ENCODE peak calls at places on chromosomes 11 and 22, in four cellular contexts. E is K562, Z is HepG2, B is GM12878. O is an unnamed sample.

GRCh38 chr11:2302844-2303626 is 1.2 kb downstream of the TSPAN32 start:
- DNase-seq in E (no peak), Z (no peak), B (no peak), O (no peak)

GRCh38 chr11:120566176-120566575 is 54.6 kb downstream of the GRIK4 start:
- DNase-seq in B (no peak), Z (no peak), E (no peak), O (no peak)

GRCh38 chr11:60838132-60838531 is 3.8 kb upstream of the CCDC86 start:
- DNase-seq in Z (peak), B (no peak), E (peak), O (peak)

GRCh38 chr22:30782613-30783012 is 87.9 kb downstream of the OSBP2 start:
- DNase-seq in B (no peak), E (no peak), Z (peak), O (no peak)

GRCh38 chr11:111490496-111490895 is 21.7 kb downstream of the BTG4 start:
- DNase-seq in Z (no peak), E (no peak), B (no peak), O (no peak)

GRCh38 chr11:119315139-119316016 is 1.6 kb downstream of the MCAM start:
- DNase-seq in B (no peak), Z (no peak), E (no peak), O (no peak)

GRCh38 chr22:44025171-44026065 is 1.3 kb downstream of the PARVB start:
- DNase-seq in Z (no peak), E (peak), B (peak), O (no peak)

GRCh38 chr11:19660076-19660475 is 52.6 kb upstream of the NAV2 start:
- DNase-seq in Z (peak), B (peak), E (peak), O (no peak)

GRCh38 chr22:48960981-48961655 is 866.6 kb downstream of the BRD1 start:
- DNase-seq in E (no peak), Z (no peak), B (no peak), O (no peak)

GRCh38 chr11:60925685-60926267 is 1.5 kb downstream of the TMEM132A start:
- DNase-seq in E (no peak), B (no peak), Z (no peak), O (no peak)

GRCh38 chr11:12930850-12931249 is 78.3 kb upstream of the RASSF10 start:
- DNase-seq in Z (peak), B (no peak), E (no peak), O (no peak)

GRCh38 chr11:7250166-7250565 is 1.5 kb upstream of the SYT9 start:
- DNase-seq in Z (no peak), E (no peak), B (no peak), O (no peak)

GRCh38 chr22:33986954-33987353 is 66.7 kb upstream of the LARGE1 start:
- DNase-seq in E (no peak), Z (no peak), B (no peak), O (no peak)

GRCh38 chr22:40345801-40346177 is 511 bp upstream of the ADSL start:
- DNase-seq in Z (peak), B (no peak), E (peak), O (peak)

GRCh38 chr11:117970400-117971024 is 15.7 kb upstream of the IL10RA start:
- DNase-seq in E (no peak), B (no peak), Z (no peak), O (no peak)

GRCh38 chr22:47209077-47209514 is 446.6 kb downstream of the TBC1D22A start:
- DNase-seq in Z (no peak), B (no peak), E (no peak), O (no peak)

GRCh38 chr11:2271327-2272240 is 1.2 kb upstream of the ASCL2 start:
- DNase-seq in B (no peak), E (no peak), Z (no peak), O (no peak)

GRCh38 chr22:33909906-33910305 is 10.4 kb downstream of the LARGE1 start:
- DNase-seq in E (no peak), B (no peak), Z (no peak), O (no peak)

GRCh38 chr22:33116846-33117547 is 58.8 kb upstream of the SYN3 start:
- DNase-seq in Z (no peak), E (no peak), B (no peak), O (no peak)

GRCh38 chr11:118610773-118611432 is 3.5 kb downstream of the PHLDB1 start:
- DNase-seq in B (no peak), Z (peak), E (peak), O (peak)

GRCh38 chr11:128889657-128890213 is 1.4 kb upstream of the KCNJ5 start:
- DNase-seq in Z (no peak), B (no peak), E (no peak), O (no peak)

GRCh38 chr11:111694851-111695250 is 71.3 kb downstream of the PPP2R1B start:
- DNase-seq in B (no peak), E (peak), Z (no peak), O (peak)

GRCh38 chr11:19766206-19766605 is 53.6 kb downstream of the NAV2 start:
- DNase-seq in E (no peak), Z (no peak), B (no peak), O (no peak)

GRCh38 chr11:84552791-84553190 is 1074.4 kb downstream of the DLG2 start:
- DNase-seq in B (no peak), Z (no peak), E (no peak), O (no peak)

GRCh38 chr11:92439133-92439532 is 214.5 kb downstream of the FAT3 start:
- DNase-seq in B (no peak), E (no peak), Z (no peak), O (no peak)

GRCh38 chr22:43293661-43294392 is 49.3 kb downstream of the SCUBE1 start:
- DNase-seq in B (no peak), Z (peak), E (peak), O (no peak)

GRCh38 chr11:8813658-8814057 is 97.3 kb upstream of the AKIP1 start:
- DNase-seq in B (no peak), Z (peak), E (peak), O (peak)

GRCh38 chr11:13970986-13971385 is 8.5 kb downstream of the SPON1 start:
- DNase-seq in E (no peak), B (no peak), Z (peak), O (no peak)

GRCh38 chr11:126310229-126310991 is 6.5 kb downstream of the DCPS start:
- DNase-seq in Z (peak), E (peak), B (no peak), O (peak)

GRCh38 chr22:19554834-19555404 is 30.7 kb upstream of the CLDN5 start:
- DNase-seq in E (no peak), Z (peak), B (no peak), O (no peak)

GRCh38 chr11:9265211-9266131 is at the start of gene DENND5A:
- DNase-seq in E (peak), B (no peak), Z (peak), O (peak)

GRCh38 chr11:79441159-79441875 is 487 bp upstream of the TENM4 start:
- DNase-seq in E (no peak), Z (no peak), B (no peak), O (no peak)

GRCh38 chr11:8092587-8093424 is 11.8 kb downstream of the TUB start:
- DNase-seq in B (no peak), Z (peak), E (peak), O (peak)

GRCh38 chr11:87971354-87971753 is 203.9 kb downstream of the RAB38 start:
- DNase-seq in B (no peak), E (no peak), Z (no peak), O (no peak)

GRCh38 chr22:47794851-47795250 is 1032.4 kb downstream of the TBC1D22A start:
- DNase-seq in B (no peak), E (no peak), Z (no peak), O (no peak)

GRCh38 chr11:77407613-77408012 is 66.3 kb downstream of the PAK1 start:
- DNase-seq in E (no peak), Z (peak), B (no peak), O (no peak)

GRCh38 chr11:23704183-23704582 is 792.7 kb upstream of the LUZP2 start:
- DNase-seq in B (no peak), E (no peak), Z (no peak), O (no peak)

GRCh38 chr11:69018924-69019323 is 5.9 kb upstream of the MRGPRF start:
- DNase-seq in Z (no peak), E (no peak), B (no peak), O (no peak)

GRCh38 chr11:120766318-120766717 is 254.8 kb downstream of the GRIK4 start:
- DNase-seq in E (no peak), Z (no peak), B (no peak), O (no peak)

GRCh38 chr22:25144522-25144921 is 55.1 kb upstream of the CRYBB3 start:
- DNase-seq in B (no peak), E (no peak), Z (no peak), O (no peak)

GRCh38 chr22:25146311-25146710 is 53.3 kb upstream of the CRYBB3 start:
- DNase-seq in B (no peak), E (no peak), Z (no peak), O (no peak)

GRCh38 chr22:25143161-25144076 is 56.2 kb upstream of the CRYBB3 start:
- DNase-seq in E (no peak), Z (no peak), B (no peak), O (no peak)

GRCh38 chr22:25139062-25139461 is 60.6 kb upstream of the CRYBB3 start:
- DNase-seq in B (no peak), E (no peak), Z (no peak), O (no peak)

DNA sequence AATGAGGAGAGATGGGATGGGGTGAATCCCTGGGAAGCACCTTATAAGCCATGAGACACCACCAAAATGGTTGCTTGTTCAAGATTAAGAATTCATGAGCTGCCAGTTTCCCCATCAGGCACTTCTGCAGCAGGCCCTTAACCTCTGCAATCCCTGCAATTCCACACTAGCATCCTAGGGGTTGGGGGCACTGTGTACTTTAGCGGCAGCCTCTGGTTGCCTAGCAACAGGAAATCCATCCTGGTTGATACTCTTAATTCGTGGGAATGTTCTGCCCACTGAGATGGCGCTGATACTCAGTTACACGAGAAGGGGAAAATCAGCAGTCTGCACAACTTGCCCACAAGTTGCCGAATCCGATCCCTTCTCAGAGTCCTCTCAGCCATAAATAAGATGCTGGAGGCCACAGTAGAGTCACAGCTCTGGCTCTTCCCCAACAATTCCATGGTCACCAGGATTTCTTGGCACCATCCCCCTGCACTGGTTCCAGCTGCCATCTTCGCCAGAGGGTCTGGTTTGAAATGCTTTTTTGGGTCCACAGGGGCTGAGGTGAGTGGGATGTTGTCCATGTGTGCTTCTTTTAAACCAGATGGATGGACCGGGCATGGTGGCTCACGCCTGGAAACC is 57.6 kb upstream of the CRYBB3 start:
- DNase-seq in E (no peak), Z (no peak), B (no peak), O (no peak)
- TF ChIP-seq TARDBP in E (no peak), Z (no peak), B (no peak), O (no peak)

GRCh38 chr11:74685905-74686304 is 45.3 kb downstream of the CHRDL2 start:
- DNase-seq in B (no peak), E (no peak), Z (no peak), O (no peak)

GRCh38 chr11:74691755-74692154 is 39.5 kb downstream of the CHRDL2 start:
- DNase-seq in Z (no peak), B (no peak), E (no peak), O (no peak)

GRCh38 chr11:74687237-74688005 is 43.8 kb downstream of the CHRDL2 start:
- DNase-seq in E (peak), Z (no peak), B (no peak), O (no peak)

GRCh38 chr11:74686792-74687191 is 44.4 kb downstream of the CHRDL2 start:
- DNase-seq in E (no peak), Z (no peak), B (no peak), O (no peak)

GRCh38 chr11:74689666-74690065 is 41.6 kb downstream of the CHRDL2 start:
- DNase-seq in B (no peak), E (no peak), Z (peak), O (no peak)
- TF ChIP-seq TARDBP in B (no peak), E (no peak), Z (no peak), O (no peak)

GRCh38 chr11:32450372-32450771 is 15.0 kb upstream of the WT1 start:
- DNase-seq in Z (no peak), E (peak), B (no peak), O (no peak)

GRCh38 chr11:32454993-32455392 is 19.7 kb upstream of the WT1 start:
- DNase-seq in Z (no peak), B (no peak), E (peak), O (no peak)

GRCh38 chr11:32447252-32447651 is 11.9 kb upstream of the WT1 start:
- DNase-seq in E (peak), Z (no peak), B (no peak), O (no peak)

GRCh38 chr11:32448232-32448631 is 12.9 kb upstream of the WT1 start:
- DNase-seq in Z (peak), E (peak), B (peak), O (peak)

DNA sequence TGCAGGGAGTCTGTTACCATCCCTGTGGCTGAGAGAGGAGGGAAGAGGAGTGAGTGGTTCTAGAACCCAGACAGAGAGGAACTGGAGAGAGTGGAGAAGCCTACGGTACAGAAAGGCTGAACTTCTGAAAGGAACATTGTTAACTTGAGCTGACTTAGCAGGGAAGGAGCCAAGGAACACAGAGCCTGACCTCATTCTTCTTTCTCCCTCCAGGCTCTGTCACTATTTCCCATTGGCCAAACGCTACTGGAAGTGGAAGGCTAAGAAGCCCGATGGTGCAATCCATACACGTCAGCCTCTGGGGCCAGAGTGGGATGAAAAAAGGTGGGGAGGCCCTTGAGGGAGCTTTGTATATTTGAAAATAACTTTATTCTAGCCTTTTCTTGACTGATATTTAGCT is 16.5 kb upstream of the WT1 start:
- DNase-seq in B (no peak), E (peak), Z (no peak), O (no peak)
- TF ChIP-seq TARDBP in B (no peak), E (no peak), Z (no peak), O (no peak)

DNA sequence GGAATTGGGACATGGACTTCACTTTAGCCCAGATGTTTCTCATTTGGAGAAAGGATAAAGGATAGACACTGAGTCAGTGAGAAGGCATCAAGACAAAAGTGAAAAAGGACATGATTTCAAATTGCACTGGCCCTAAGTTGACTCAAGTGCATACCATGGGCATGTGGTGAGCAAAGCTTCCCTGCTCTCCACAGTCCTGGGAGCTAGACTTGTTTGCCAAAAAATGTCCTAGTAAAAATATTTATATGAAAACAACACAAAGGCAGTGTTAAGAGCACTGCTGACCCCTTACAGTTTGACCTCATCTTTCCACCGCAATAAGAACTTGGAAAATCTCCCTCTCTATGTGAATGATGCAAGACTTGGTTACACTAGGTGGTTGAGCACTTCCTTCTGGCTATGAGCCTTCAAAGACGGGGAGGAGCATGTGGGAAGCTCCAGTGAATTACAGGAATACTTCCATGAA is 46.5 kb upstream of the FIBIN start:
- DNase-seq in Z (no peak), B (no peak), E (no peak), O (no peak)
- TF ChIP-seq TARDBP in Z (no peak), B (no peak), E (no peak), O (no peak)

DNA sequence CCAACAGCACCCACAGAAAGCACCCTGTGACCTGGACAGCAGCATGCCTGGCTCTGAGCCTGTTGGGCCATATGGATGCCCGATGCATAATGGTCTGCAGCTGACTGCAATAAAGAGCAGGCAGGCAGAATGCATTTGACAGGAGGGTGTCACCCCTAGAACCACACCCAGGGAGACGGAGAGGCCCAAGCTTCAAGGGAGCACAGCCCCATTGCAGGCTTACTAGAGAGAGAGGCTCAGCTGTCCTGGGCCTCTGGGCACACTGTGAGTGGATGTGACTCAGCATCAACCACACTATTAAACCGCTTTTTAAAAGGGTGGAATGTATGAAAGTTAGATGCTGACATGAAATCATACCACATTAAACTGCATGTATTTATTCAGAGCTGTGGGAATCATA is 365.3 kb downstream of the CTTN start:
- DNase-seq in B (no peak), E (no peak), Z (no peak), O (no peak)
- TF ChIP-seq TARDBP in B (no peak), E (no peak), Z (no peak), O (no peak)

DNA sequence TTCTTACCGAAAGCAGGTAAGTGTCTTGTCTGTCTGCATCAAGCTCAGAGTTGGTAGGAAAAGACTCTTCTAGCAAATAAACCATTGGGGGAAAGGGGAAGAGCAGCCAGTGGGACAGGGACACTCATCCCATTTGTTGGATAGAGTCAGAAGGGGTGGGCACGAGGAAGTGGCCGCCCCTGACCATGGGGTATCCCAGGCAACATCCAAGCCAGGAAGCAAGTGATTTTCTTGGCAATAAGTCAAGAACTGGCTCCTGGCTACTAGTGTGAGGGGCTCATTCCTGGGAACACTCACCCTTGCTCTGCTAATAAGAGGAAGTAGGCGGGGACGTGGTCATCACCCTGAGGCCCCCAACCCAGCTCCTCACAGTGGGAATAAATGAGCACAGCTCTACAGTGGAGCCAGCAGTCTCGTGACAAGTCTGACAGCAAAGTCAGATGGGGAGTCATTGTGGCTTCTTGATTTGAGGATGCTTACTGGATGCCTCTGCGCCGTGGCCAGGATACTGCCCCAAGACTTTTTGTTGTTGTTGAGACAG is 6.7 kb downstream of the SLC25A18 start:
- DNase-seq in Z (no peak), B (no peak), E (no peak), O (no peak)
- TF ChIP-seq TARDBP in Z (no peak), B (no peak), E (no peak), O (no peak)

O was measured in HEK293T.